ENCODE peak calls at places on chromosomes 16 and 17, in nine cellular contexts. One of them, this sample, is unnamed.

GRCh38 chr17:38874505-38875419 is 4.9 kb downstream of the LASP1 start:
- DNase-seq in left ventricle myocardium inferior: no peak
- DNase-seq in fibroblast of mammary gland: no peak
- DNase-seq in keratinocyte: no peak
- DNase-seq in foreskin fibroblast: peak; percentile 61
- DNase-seq in fibroblast of lung: peak; percentile 37
- DNase-seq in neural progenitor cell: no peak
- DNase-seq in heart right ventricle: peak; percentile 14
- DNase-seq in A549: no peak
- DNase-seq in this sample: no peak

GRCh38 chr17:42283241-42284019 is 4.9 kb upstream of the STAT5A start:
- DNase-seq in left ventricle myocardium inferior: no peak
- DNase-seq in neural progenitor cell: no peak
- DNase-seq in fibroblast of lung: no peak
- DNase-seq in A549: no peak
- DNase-seq in heart right ventricle: no peak
- DNase-seq in keratinocyte: no peak
- DNase-seq in fibroblast of mammary gland: no peak
- DNase-seq in foreskin fibroblast: no peak
- DNase-seq in this sample: no peak

GRCh38 chr17:17321356-17322025 is 18.3 kb downstream of the NT5M start:
- DNase-seq in fibroblast of lung: no peak
- DNase-seq in neural progenitor cell: no peak
- DNase-seq in left ventricle myocardium inferior: no peak
- DNase-seq in foreskin fibroblast: no peak
- DNase-seq in keratinocyte: no peak
- DNase-seq in fibroblast of mammary gland: no peak
- DNase-seq in A549: no peak
- DNase-seq in heart right ventricle: no peak
- DNase-seq in this sample: no peak

GRCh38 chr16:23691483-23692189 is 12.9 kb downstream of the PLK1 start:
- DNase-seq in neural progenitor cell: no peak
- DNase-seq in A549: peak; percentile 25
- DNase-seq in foreskin fibroblast: peak; percentile 72
- DNase-seq in heart right ventricle: no peak
- DNase-seq in fibroblast of mammary gland: peak; percentile 23
- DNase-seq in keratinocyte: no peak
- DNase-seq in left ventricle myocardium inferior: no peak
- DNase-seq in fibroblast of lung: peak; percentile 13
- DNase-seq in this sample: no peak

GRCh38 chr17:49597928-49598655 is 22.4 kb downstream of the NXPH3 start:
- DNase-seq in heart right ventricle: no peak
- DNase-seq in foreskin fibroblast: peak; percentile 17
- DNase-seq in A549: no peak
- DNase-seq in fibroblast of mammary gland: peak; percentile 30
- DNase-seq in fibroblast of lung: no peak
- DNase-seq in keratinocyte: no peak
- DNase-seq in left ventricle myocardium inferior: no peak
- DNase-seq in neural progenitor cell: no peak
- DNase-seq in this sample: no peak

GRCh38 chr16:17070882-17071592 is 399.7 kb downstream of the XYLT1 start:
- DNase-seq in A549: peak; percentile 6
- DNase-seq in keratinocyte: peak; percentile 42
- DNase-seq in neural progenitor cell: peak; percentile 57
- DNase-seq in fibroblast of mammary gland: peak; percentile 2
- DNase-seq in heart right ventricle: no peak
- DNase-seq in left ventricle myocardium inferior: no peak
- DNase-seq in foreskin fibroblast: peak; percentile 2
- DNase-seq in fibroblast of lung: peak; percentile 24
- DNase-seq in this sample: no peak

GRCh38 chr16:57689772-57690558 is 4.6 kb upstream of the DRC7 start:
- DNase-seq in heart right ventricle: peak; percentile 23
- DNase-seq in keratinocyte: no peak
- DNase-seq in left ventricle myocardium inferior: no peak
- DNase-seq in fibroblast of mammary gland: no peak
- DNase-seq in foreskin fibroblast: no peak
- DNase-seq in A549: no peak
- DNase-seq in fibroblast of lung: no peak
- DNase-seq in neural progenitor cell: no peak
- DNase-seq in this sample: no peak

GRCh38 chr16:11876306-11876705 is 25.0 kb upstream of the RSL1D1 start:
- DNase-seq in fibroblast of lung: no peak
- DNase-seq in foreskin fibroblast: no peak
- DNase-seq in heart right ventricle: no peak
- DNase-seq in A549: no peak
- DNase-seq in fibroblast of mammary gland: no peak
- DNase-seq in neural progenitor cell: no peak
- DNase-seq in left ventricle myocardium inferior: no peak
- DNase-seq in keratinocyte: no peak
- DNase-seq in this sample: no peak

GRCh38 chr16:57191056-57191536 is 5.0 kb downstream of the RSPRY1 start:
- DNase-seq in keratinocyte: no peak
- DNase-seq in fibroblast of mammary gland: peak; percentile 82
- DNase-seq in neural progenitor cell: no peak
- DNase-seq in fibroblast of lung: peak; percentile 59
- DNase-seq in foreskin fibroblast: peak; percentile 72
- DNase-seq in left ventricle myocardium inferior: no peak
- DNase-seq in heart right ventricle: no peak
- DNase-seq in A549: no peak
- DNase-seq in this sample: no peak

GRCh38 chr16:16925432-16925831 is 545.3 kb downstream of the XYLT1 start:
- DNase-seq in fibroblast of lung: no peak
- DNase-seq in fibroblast of mammary gland: no peak
- DNase-seq in keratinocyte: no peak
- DNase-seq in heart right ventricle: no peak
- DNase-seq in foreskin fibroblast: no peak
- DNase-seq in neural progenitor cell: no peak
- DNase-seq in left ventricle myocardium inferior: no peak
- DNase-seq in A549: no peak
- DNase-seq in this sample: no peak

GRCh38 chr17:82432017-82432416 is 13.6 kb upstream of the OGFOD3 start:
- DNase-seq in fibroblast of lung: no peak
- DNase-seq in heart right ventricle: no peak
- DNase-seq in A549: no peak
- DNase-seq in left ventricle myocardium inferior: no peak
- DNase-seq in neural progenitor cell: no peak
- DNase-seq in keratinocyte: no peak
- DNase-seq in fibroblast of mammary gland: no peak
- DNase-seq in foreskin fibroblast: no peak
- DNase-seq in this sample: no peak

GRCh38 chr17:82424001-82424862 is 5.8 kb upstream of the OGFOD3 start:
- DNase-seq in fibroblast of lung: peak; percentile 19
- DNase-seq in heart right ventricle: no peak
- DNase-seq in A549: peak; percentile 60
- DNase-seq in left ventricle myocardium inferior: no peak
- DNase-seq in fibroblast of mammary gland: peak; percentile 61
- DNase-seq in neural progenitor cell: peak; percentile 74
- DNase-seq in foreskin fibroblast: peak; percentile 74
- DNase-seq in keratinocyte: no peak
- DNase-seq in this sample: no peak

GRCh38 chr17:82429824-82430223 is 11.4 kb upstream of the OGFOD3 start:
- DNase-seq in neural progenitor cell: no peak
- DNase-seq in heart right ventricle: no peak
- DNase-seq in left ventricle myocardium inferior: no peak
- DNase-seq in fibroblast of lung: no peak
- DNase-seq in foreskin fibroblast: no peak
- DNase-seq in A549: no peak
- DNase-seq in fibroblast of mammary gland: no peak
- DNase-seq in keratinocyte: no peak
- DNase-seq in this sample: no peak

GRCh38 chr17:82424863-82425159 is 6.4 kb upstream of the OGFOD3 start:
- DNase-seq in foreskin fibroblast: no peak
- DNase-seq in keratinocyte: no peak
- DNase-seq in A549: no peak
- DNase-seq in left ventricle myocardium inferior: no peak
- DNase-seq in neural progenitor cell: no peak
- DNase-seq in fibroblast of mammary gland: no peak
- DNase-seq in heart right ventricle: no peak
- DNase-seq in fibroblast of lung: no peak
- DNase-seq in this sample: no peak

GRCh38 chr17:82428546-82428945 is 10.2 kb upstream of the OGFOD3 start:
- DNase-seq in foreskin fibroblast: no peak
- DNase-seq in left ventricle myocardium inferior: no peak
- DNase-seq in keratinocyte: no peak
- DNase-seq in neural progenitor cell: no peak
- DNase-seq in heart right ventricle: no peak
- DNase-seq in A549: no peak
- DNase-seq in fibroblast of mammary gland: no peak
- DNase-seq in fibroblast of lung: no peak
- DNase-seq in this sample: no peak
- H3K4me3 ChIP-seq in foreskin fibroblast: no peak overlapping the region
- H3K4me3 ChIP-seq in left ventricle myocardium inferior: no peak overlapping the region
- H3K4me3 ChIP-seq in keratinocyte: no peak overlapping the region
- H3K4me3 ChIP-seq in neural progenitor cell: no peak overlapping the region
- H3K4me3 ChIP-seq in heart right ventricle: no peak overlapping the region
- H3K4me3 ChIP-seq in A549: no peak overlapping the region
- H3K4me3 ChIP-seq in fibroblast of mammary gland: no peak overlapping the region
- H3K4me3 ChIP-seq in fibroblast of lung: no peak overlapping the region
- H3K4me3 ChIP-seq in this sample: no peak overlapping the region

DNA sequence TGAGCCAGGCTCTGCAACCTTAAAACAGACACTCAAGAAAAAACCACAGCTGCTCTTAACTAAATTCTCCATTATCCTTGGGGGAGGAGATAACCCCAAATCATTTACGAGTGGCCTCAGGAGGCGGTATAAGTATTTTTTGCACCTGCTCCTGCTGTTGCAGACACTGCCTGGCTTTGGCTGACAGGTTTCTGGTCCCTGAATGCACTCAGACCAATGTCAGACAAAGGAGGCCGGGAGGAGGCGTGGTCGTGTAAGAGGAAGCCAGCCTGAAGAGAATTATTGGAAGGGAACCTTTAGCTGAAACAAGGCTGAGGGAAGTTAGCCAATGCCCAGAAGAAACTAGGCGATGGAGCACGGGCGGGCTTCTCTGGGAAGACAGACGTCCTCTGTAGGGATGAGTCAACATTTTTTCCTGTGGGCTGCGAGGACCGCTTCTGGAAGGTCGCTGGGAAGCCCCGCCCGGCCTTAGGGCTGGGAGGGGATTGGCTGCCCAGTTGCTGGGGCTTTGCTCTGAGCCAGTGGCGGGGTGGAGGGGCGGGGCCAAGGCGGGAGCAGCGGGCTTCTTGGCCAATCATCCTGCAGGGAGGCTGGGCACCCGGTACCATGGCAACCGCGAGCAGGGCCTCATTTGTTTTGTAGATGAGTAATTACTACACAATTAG is 82.3 kb downstream of the CCDC182 start:
- DNase-seq in left ventricle myocardium inferior: peak; percentile 96
- DNase-seq in keratinocyte: peak; percentile 70
- DNase-seq in fibroblast of mammary gland: peak; percentile 98
- DNase-seq in fibroblast of lung: peak; percentile 99
- DNase-seq in foreskin fibroblast: peak; percentile 100
- DNase-seq in neural progenitor cell: peak; percentile 97
- DNase-seq in A549: peak; percentile 64
- DNase-seq in heart right ventricle: peak; percentile 98
- DNase-seq in this sample: peak; percentile 95
- TF ChIP-seq CTCF in left ventricle myocardium inferior: peak; percentile 20
- TF ChIP-seq CTCF in keratinocyte: no peak
- TF ChIP-seq CTCF in fibroblast of mammary gland: no peak
- TF ChIP-seq CTCF in fibroblast of lung: no peak
- TF ChIP-seq CTCF in foreskin fibroblast: no peak
- TF ChIP-seq CTCF in neural progenitor cell: peak; percentile 16
- TF ChIP-seq CTCF in A549: no peak
- TF ChIP-seq CTCF in heart right ventricle: no peak
- TF ChIP-seq CTCF in this sample: no peak

DNA sequence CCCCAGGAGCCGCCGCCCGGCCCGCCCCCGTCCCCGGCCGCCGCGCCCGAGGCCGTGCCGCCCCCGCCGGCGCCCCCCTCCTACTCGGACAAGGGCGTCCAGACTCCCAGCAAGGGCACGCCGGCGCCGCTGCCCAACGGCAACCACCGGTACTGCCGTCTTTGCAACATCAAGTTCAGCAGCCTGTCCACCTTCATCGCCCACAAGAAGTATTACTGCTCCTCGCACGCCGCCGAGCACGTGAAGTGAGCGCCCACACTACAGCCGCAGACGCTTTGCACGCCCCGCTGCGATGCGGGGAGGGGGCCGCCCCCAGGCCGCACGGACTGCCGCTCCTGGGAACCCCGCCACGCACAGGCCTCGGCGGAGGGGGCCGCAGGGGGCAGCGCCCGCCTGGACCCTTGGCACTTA is 35.5 kb upstream of the ZC3H18 start:
- DNase-seq in keratinocyte: no peak
- DNase-seq in A549: peak; percentile 69
- DNase-seq in left ventricle myocardium inferior: peak; percentile 57
- DNase-seq in fibroblast of mammary gland: peak; percentile 37
- DNase-seq in heart right ventricle: no peak
- DNase-seq in neural progenitor cell: peak; percentile 41
- DNase-seq in fibroblast of lung: peak; percentile 52
- DNase-seq in foreskin fibroblast: peak; percentile 72
- DNase-seq in this sample: no peak
- H3K4me3 ChIP-seq in keratinocyte: peak overlapping the region; percentile 58
- H3K4me3 ChIP-seq in A549: peak overlapping the region; percentile 91
- H3K4me3 ChIP-seq in left ventricle myocardium inferior: peak overlapping the region; percentile 78
- H3K4me3 ChIP-seq in fibroblast of mammary gland: no peak overlapping the region
- H3K4me3 ChIP-seq in heart right ventricle: peak overlapping the region; percentile 61
- H3K4me3 ChIP-seq in neural progenitor cell: peak overlapping the region; percentile 49
- H3K4me3 ChIP-seq in fibroblast of lung: peak overlapping the region; percentile 41
- H3K4me3 ChIP-seq in foreskin fibroblast: peak overlapping the region; percentile 31
- H3K4me3 ChIP-seq in this sample: peak overlapping the region; percentile 67

GRCh38 chr17:82397449-82398335 is 20.5 kb upstream of the HEXD start:
- DNase-seq in heart right ventricle: no peak
- DNase-seq in left ventricle myocardium inferior: no peak
- DNase-seq in fibroblast of lung: no peak
- DNase-seq in fibroblast of mammary gland: no peak
- DNase-seq in keratinocyte: no peak
- DNase-seq in neural progenitor cell: no peak
- DNase-seq in A549: no peak
- DNase-seq in foreskin fibroblast: no peak
- DNase-seq in this sample: no peak
- TF ChIP-seq CTCF in heart right ventricle: no peak
- TF ChIP-seq CTCF in left ventricle myocardium inferior: no peak
- TF ChIP-seq CTCF in fibroblast of lung: no peak
- TF ChIP-seq CTCF in fibroblast of mammary gland: no peak
- TF ChIP-seq CTCF in keratinocyte: no peak
- TF ChIP-seq CTCF in neural progenitor cell: no peak
- TF ChIP-seq CTCF in A549: no peak
- TF ChIP-seq CTCF in foreskin fibroblast: no peak
- TF ChIP-seq CTCF in this sample: no peak

DNA sequence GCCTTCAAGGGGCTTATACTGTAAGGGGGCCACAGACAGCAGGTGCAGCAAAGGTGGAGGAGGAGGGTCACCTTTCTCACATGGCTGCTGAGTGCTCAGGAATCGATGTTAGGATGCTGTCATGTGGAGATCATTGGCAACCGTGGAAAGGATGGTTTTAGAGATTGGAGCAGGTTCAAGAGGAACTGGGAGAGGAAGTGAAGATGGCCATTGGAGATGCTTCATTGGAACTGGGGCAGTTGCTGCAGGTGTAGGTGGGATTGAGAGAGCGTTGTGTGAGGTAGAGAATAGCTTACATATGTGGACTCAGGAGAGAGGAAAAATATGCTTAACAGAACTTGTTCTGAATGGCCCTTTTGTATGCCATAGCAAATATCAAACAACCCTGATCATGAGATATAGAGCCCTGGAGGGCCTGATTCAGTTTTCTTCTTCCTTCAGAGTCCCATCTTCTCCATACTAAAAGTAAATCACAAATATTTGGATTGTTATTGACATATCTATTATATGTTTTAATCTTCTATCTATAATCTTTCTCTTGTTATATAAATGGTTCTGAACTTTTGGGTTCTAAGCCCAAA is 40.8 kb downstream of the LDHD start:
- DNase-seq in fibroblast of lung: no peak
- DNase-seq in heart right ventricle: no peak
- DNase-seq in foreskin fibroblast: no peak
- DNase-seq in keratinocyte: no peak
- DNase-seq in neural progenitor cell: no peak
- DNase-seq in fibroblast of mammary gland: no peak
- DNase-seq in A549: no peak
- DNase-seq in left ventricle myocardium inferior: no peak
- DNase-seq in this sample: no peak
- H3K4me3 ChIP-seq in fibroblast of lung: no peak overlapping the region
- H3K4me3 ChIP-seq in heart right ventricle: no peak overlapping the region
- H3K4me3 ChIP-seq in foreskin fibroblast: no peak overlapping the region
- H3K4me3 ChIP-seq in keratinocyte: no peak overlapping the region
- H3K4me3 ChIP-seq in neural progenitor cell: no peak overlapping the region
- H3K4me3 ChIP-seq in fibroblast of mammary gland: no peak overlapping the region
- H3K4me3 ChIP-seq in A549: no peak overlapping the region
- H3K4me3 ChIP-seq in left ventricle myocardium inferior: no peak overlapping the region
- H3K4me3 ChIP-seq in this sample: no peak overlapping the region

This sample was measured in AG04449.